ENCODE peak calls at places on chromosomes 5 and 9, in seven cellular contexts. O, B, C, A, G, P and M are unnamed samples.

GRCh38 chr5:134133995-134134541 is 19.6 kb downstream of the TCF7 start:
- DNase-seq in O (no peak), B (peak), C (no peak), A (no peak), G (no peak), P (no peak), M (no peak)

GRCh38 chr9:35518981-35519679 is 29.2 kb downstream of the RUSC2 start:
- DNase-seq in O (peak), B (no peak), C (peak), A (no peak), G (no peak), P (no peak), M (peak)

GRCh38 chr9:126700296-126700695 is 86.6 kb downstream of the LMX1B start:
- DNase-seq in O (no peak), B (peak), C (no peak), A (no peak), G (no peak), P (no peak), M (no peak)

GRCh38 chr5:112691341-112691685 is 46.4 kb upstream of the APC start:
- DNase-seq in O (no peak), B (no peak), C (no peak), A (no peak), G (no peak), P (no peak), M (no peak)

GRCh38 chr5:133746834-133747233 is 134.5 kb upstream of the FSTL4 start:
- DNase-seq in O (no peak), B (no peak), C (no peak), A (no peak), G (no peak), P (no peak), M (no peak)

GRCh38 chr5:19314840-19315239 is 673.2 kb downstream of the CDH18 start:
- DNase-seq in O (peak), B (no peak), C (no peak), A (no peak), G (no peak), P (peak), M (no peak)

GRCh38 chr9:13292158-13292557 is 12.7 kb upstream of the MPDZ start:
- DNase-seq in O (no peak), B (no peak), C (no peak), A (no peak), G (no peak), P (no peak), M (no peak)

GRCh38 chr5:176996780-176997179 is 9.8 kb downstream of the UIMC1 start:
- DNase-seq in O (no peak), B (no peak), C (no peak), A (no peak), G (no peak), P (no peak), M (no peak)

GRCh38 chr5:160961030-160961429 is 109.0 kb upstream of the ATP10B start:
- DNase-seq in O (no peak), B (no peak), C (no peak), A (no peak), G (no peak), P (no peak), M (no peak)

GRCh38 chr9:115373000-115373709 is 255.2 kb upstream of the TNC start:
- DNase-seq in O (peak), B (no peak), C (no peak), A (no peak), G (no peak), P (no peak), M (no peak)

GRCh38 chr9:119332522-119332921 is 36.7 kb downstream of the BRINP1 start:
- DNase-seq in O (no peak), B (no peak), C (no peak), A (no peak), G (no peak), P (no peak), M (no peak)

GRCh38 chr9:83956288-83957028 is 23.6 kb downstream of the HNRNPK start:
- DNase-seq in O (peak), B (peak), C (peak), A (peak), G (peak), P (peak), M (peak)

GRCh38 chr5:14118551-14119320 is 24.4 kb upstream of the TRIO start:
- DNase-seq in O (peak), B (peak), C (peak), A (no peak), G (no peak), P (no peak), M (peak)